ENCODE peak calls at places on chromosomes 13 and 19, in four cellular contexts. D is fibroblast of lung, E is ovary, Q is tibial nerve. C is an unnamed sample.

GRCh38 chr13:20544186-20544914 is 18.7 kb upstream of the CRYL1 start:
- DNase-seq in D (no peak), E (no peak), Q (no peak), C (no peak)

GRCh38 chr13:41130356-41130755 is 2.2 kb downstream of the KBTBD6 start:
- DNase-seq in D (peak; percentile 15), E (no peak), Q (no peak), C (no peak)

GRCh38 chr19:28221736-28222135 is 991.2 kb downstream of the UQCRFS1 start:
- DNase-seq in D (peak; percentile 80), E (no peak), Q (no peak), C (no peak)

GRCh38 chr13:46542833-46543232 is 10.1 kb upstream of the LRCH1 start:
- DNase-seq in D (no peak), E (no peak), Q (no peak), C (no peak)

GRCh38 chr19:10780368-10780767 is 55.6 kb downstream of the TMED1 start:
- DNase-seq in D (peak; percentile 84), E (no peak), Q (no peak), C (peak; percentile 61)

GRCh38 chr13:51959773-51960172 is 51.5 kb downstream of the ATP7B start:
- DNase-seq in D (no peak), E (no peak), Q (no peak), C (no peak)

GRCh38 chr13:31409678-31410356 is 210.0 kb downstream of the B3GLCT start:
- DNase-seq in D (peak; percentile 35), E (no peak), Q (no peak), C (no peak)

GRCh38 chr13:25874907-25875306 is 176.9 kb downstream of the SHISA2 start:
- DNase-seq in D (no peak), E (no peak), Q (no peak), C (no peak)

GRCh38 chr19:31534786-31535185 is 185.6 kb upstream of the TSHZ3 start:
- DNase-seq in D (no peak), E (no peak), Q (no peak), C (no peak)

GRCh38 chr19:6187374-6187773 is 51.9 kb downstream of the ACSBG2 start:
- DNase-seq in D (no peak), E (no peak), Q (no peak), C (no peak)

GRCh38 chr13:82606008-82606407 is 1276.3 kb downstream of the SLITRK1 start:
- DNase-seq in D (no peak), E (no peak), Q (no peak), C (no peak)

GRCh38 chr19:15891434-15891833 is 6.4 kb downstream of the CYP4F2 start:
- DNase-seq in D (no peak), E (no peak), Q (no peak), C (no peak)

GRCh38 chr13:45107539-45107938 is 12.8 kb upstream of the GTF2F2 start:
- DNase-seq in D (no peak), E (no peak), Q (no peak), C (no peak)

GRCh38 chr19:38004100-38004504 is 97.1 kb downstream of the SIPA1L3 start:
- DNase-seq in D (peak; percentile 76), E (no peak), Q (no peak), C (no peak)

GRCh38 chr13:26048745-26049144 is 3.1 kb downstream of the SHISA2 start:
- DNase-seq in D (no peak), E (no peak), Q (no peak), C (no peak)

GRCh38 chr13:59587971-59588716 is 575.6 kb downstream of the DIAPH3 start:
- DNase-seq in D (no peak), E (no peak), Q (no peak), C (no peak)
- H3K9me3 ChIP-seq in D (no peaks in the 10 kb centered on the region), E (no peaks in the 10 kb centered on the region), Q (no peaks in the 10 kb centered on the region), C (no peaks in the 10 kb centered on the region)

DNA sequence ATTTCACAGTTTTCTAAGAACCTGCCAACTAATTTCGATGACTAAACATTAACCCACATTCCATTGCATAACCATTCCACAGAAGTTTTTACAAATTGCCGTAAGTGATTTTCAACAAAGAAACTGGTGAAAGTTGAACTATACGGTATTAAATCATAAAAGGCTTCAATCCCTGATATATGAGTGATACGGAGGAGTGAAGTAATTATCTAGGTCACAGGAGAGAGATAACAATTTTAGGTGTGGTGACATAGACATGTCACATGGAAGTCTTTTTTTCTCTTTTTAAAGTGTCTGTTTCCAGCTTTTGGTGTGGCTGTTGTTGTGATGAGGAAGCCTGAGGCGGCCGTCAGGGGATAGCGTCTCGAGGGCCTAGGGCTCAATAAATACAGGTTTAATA is 29.4 kb downstream of the TBC1D4 start:
- DNase-seq in D (peak; percentile 64), E (no peak), Q (no peak), C (no peak)
- H3K4me3 ChIP-seq in D (no peak overlapping the region), E (no peak overlapping the region), Q (no peak overlapping the region), C (no peak overlapping the region)

DNA sequence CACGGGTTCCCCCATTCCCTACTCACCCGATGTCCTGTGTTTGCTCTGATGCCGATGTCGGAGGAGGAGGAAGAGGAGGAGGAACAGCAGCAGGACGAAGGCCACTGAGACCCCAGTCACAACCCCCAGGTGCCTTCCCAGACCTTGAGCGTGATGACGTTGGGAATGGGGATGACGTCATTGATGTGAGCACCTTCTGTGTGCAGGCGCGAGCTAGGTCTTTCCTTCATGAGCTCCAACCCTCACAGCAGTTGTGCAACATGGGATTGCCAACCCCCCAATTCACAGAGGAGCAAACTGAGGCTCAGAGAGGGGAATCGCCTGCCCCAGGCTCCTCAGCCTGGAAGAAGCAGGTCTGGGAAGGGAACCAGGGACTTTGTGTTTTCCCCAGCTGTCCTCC is 4.2 kb downstream of the LILRB5 start:
- DNase-seq in D (no peak), E (no peak), Q (no peak), C (no peak)
- H3K27me3 ChIP-seq in D (no peaks in the 10 kb centered on the region), E (no peaks in the 10 kb centered on the region), Q (peaks cover 34% of the 10 kb centered on the region), C (peaks cover 36% of the 10 kb centered on the region)

GRCh38 chr13:47955836-47956235 is 45.2 kb downstream of the SUCLA2 start:
- DNase-seq in D (no peak), E (no peak), Q (no peak), C (no peak)

GRCh38 chr13:47959468-47960088 is 41.5 kb downstream of the SUCLA2 start:
- DNase-seq in D (no peak), E (no peak), Q (no peak), C (no peak)

GRCh38 chr13:47962237-47962636 is 38.8 kb downstream of the SUCLA2 start:
- DNase-seq in D (no peak), E (no peak), Q (no peak), C (no peak)

GRCh38 chr13:47957073-47957472 is 44.0 kb downstream of the SUCLA2 start:
- DNase-seq in D (no peak), E (no peak), Q (no peak), C (no peak)
- H3K9me3 ChIP-seq in D (peaks cover 1% of the 10 kb centered on the region), E (no peaks in the 10 kb centered on the region), Q (no peaks in the 10 kb centered on the region), C (no peaks in the 10 kb centered on the region)

GRCh38 chr19:49669511-49669910 is 3.8 kb downstream of the BCL2L12 start:
- DNase-seq in D (no peak), E (no peak), Q (no peak), C (no peak)

GRCh38 chr19:49676136-49676689 is 858 bp upstream of the PRMT1 start:
- DNase-seq in D (peak; percentile 93), E (peak; percentile 89), Q (peak; percentile 69), C (peak; percentile 87)

GRCh38 chr19:49667473-49667872 is 1.7 kb downstream of the BCL2L12 start:
- DNase-seq in D (no peak), E (no peak), Q (no peak), C (no peak)

GRCh38 chr19:49676690-49677231 is 310 bp upstream of the PRMT1 start:
- DNase-seq in D (peak; percentile 100), E (peak; percentile 100), Q (peak; percentile 100), C (peak; percentile 99)

GRCh38 chr19:49672131-49672919 is 4.7 kb upstream of the PRMT1 start:
- DNase-seq in D (peak; percentile 52), E (peak; percentile 82), Q (peak; percentile 40), C (peak; percentile 84)
- H3K4me3 ChIP-seq in D (no peak overlapping the region), E (no peak overlapping the region), Q (no peak overlapping the region), C (no peak overlapping the region)

GRCh38 chr19:3867971-3868769 is 668 bp downstream of the ZFR2 start:
- DNase-seq in D (no peak), E (no peak), Q (no peak), C (no peak)

GRCh38 chr19:3868770-3869456 is at the start of gene ZFR2:
- DNase-seq in D (no peak), E (no peak), Q (no peak), C (no peak)

DNA sequence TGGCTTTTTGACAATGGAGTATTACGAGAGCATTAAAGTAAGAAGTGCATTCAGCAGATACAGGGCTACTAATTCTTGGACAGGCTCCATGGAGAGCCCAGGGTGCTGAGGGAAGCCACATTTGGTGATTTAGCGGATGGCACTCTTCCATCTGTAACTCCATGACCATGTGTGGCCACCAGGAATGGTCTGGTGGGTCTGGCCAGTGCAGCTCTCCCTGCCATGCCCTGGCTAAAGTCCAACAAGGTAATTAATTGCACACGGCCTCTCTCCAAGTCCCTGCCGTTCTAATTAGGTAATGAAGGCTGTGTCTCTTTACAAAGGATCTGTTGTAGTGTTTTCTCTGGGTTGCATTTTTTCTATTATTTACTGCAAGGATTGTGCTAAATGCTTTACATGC is 4.3 kb upstream of the ZFR2 start:
- DNase-seq in D (no peak), E (no peak), Q (no peak), C (no peak)
- H3K27me3 ChIP-seq in D (peaks cover 5% of the 10 kb centered on the region), E (no peaks in the 10 kb centered on the region), Q (peaks cover 40% of the 10 kb centered on the region), C (peaks cover 41% of the 10 kb centered on the region)

GRCh38 chr19:325937-326565 is 18.5 kb downstream of the MIER2 start:
- DNase-seq in D (no peak), E (no peak), Q (no peak), C (no peak)
- H3K9me3 ChIP-seq in D (peaks cover 1% of the 10 kb centered on the region), E (no peaks in the 10 kb centered on the region), Q (no peaks in the 10 kb centered on the region), C (no peaks in the 10 kb centered on the region)

C was measured in lower lobe of right lung.